ENCODE peak calls at places on chromosomes 7 and 10, in six cellular contexts. D is adrenal gland; Q is mammary epithelial cell; F is heart right ventricle; R is ascending aorta; B is CD4-positive, alpha-beta T cell. K is an unnamed sample.

GRCh38 chr10:24561453-24561852 is 162.2 kb downstream of the ARHGAP21 start:
- DNase-seq in D (no peak), Q (peak), F (no peak), R (no peak), B (no peak), K (no peak)

GRCh38 chr10:93072225-93072712 is 1.4 kb upstream of the CYP26A1 start:
- DNase-seq in D (no peak), Q (no peak), F (no peak), R (no peak), B (no peak), K (no peak)

GRCh38 chr7:51023547-51023946 is 240.9 kb upstream of the GRB10 start:
- DNase-seq in D (no peak), Q (no peak), F (no peak), R (peak), B (no peak), K (peak)

GRCh38 chr7:127635659-127636285 is 16.2 kb upstream of the SND1 start:
- DNase-seq in D (no peak), Q (no peak), F (no peak), R (no peak), B (no peak), K (no peak)

GRCh38 chr10:103765168-103765567 is 90.2 kb downstream of the SH3PXD2A start:
- DNase-seq in D (no peak), Q (peak), F (no peak), R (no peak), B (no peak), K (no peak)

GRCh38 chr10:33509231-33509871 is 174.9 kb upstream of the NRP1 start:
- DNase-seq in D (peak), Q (peak), F (peak), R (peak), B (no peak), K (no peak)

GRCh38 chr7:80185571-80185970 is 50.9 kb downstream of the GNAI1 start:
- DNase-seq in D (no peak), Q (no peak), F (no peak), R (no peak), B (no peak), K (no peak)

GRCh38 chr10:89670926-89671325 is 25.9 kb upstream of the PANK1 start:
- DNase-seq in D (no peak), Q (no peak), F (no peak), R (no peak), B (no peak), K (no peak)

GRCh38 chr10:99849525-99849924 is 67.1 kb downstream of the ABCC2 start:
- DNase-seq in D (no peak), Q (no peak), F (no peak), R (no peak), B (no peak), K (no peak)

GRCh38 chr10:4280481-4281206 is 495.6 kb upstream of the KLF6 start:
- DNase-seq in D (no peak), Q (peak), F (no peak), R (no peak), B (no peak), K (no peak)

GRCh38 chr10:107072028-107072427 is 92.5 kb downstream of the SORCS1 start:
- DNase-seq in D (no peak), Q (no peak), F (no peak), R (no peak), B (no peak), K (no peak)

GRCh38 chr10:59877191-59877671 is 29.1 kb downstream of the CCDC6 start:
- DNase-seq in D (no peak), Q (no peak), F (no peak), R (no peak), B (no peak), K (no peak)

GRCh38 chr7:79598351-79598750 is 144.9 kb upstream of the MAGI2 start:
- DNase-seq in D (no peak), Q (no peak), F (no peak), R (no peak), B (no peak), K (no peak)

GRCh38 chr7:108234281-108234680 is 104.1 kb upstream of the LAMB4 start:
- DNase-seq in D (no peak), Q (peak), F (no peak), R (no peak), B (no peak), K (no peak)

GRCh38 chr10:26725837-26726727 is 28.6 kb downstream of the PDSS1 start:
- DNase-seq in D (peak), Q (peak), F (peak), R (no peak), B (peak), K (no peak)

GRCh38 chr10:26730548-26730947 is 33.0 kb downstream of the PDSS1 start:
- DNase-seq in D (no peak), Q (no peak), F (no peak), R (no peak), B (no peak), K (no peak)

GRCh38 chr10:26727005-26727404 is 29.5 kb downstream of the PDSS1 start:
- DNase-seq in D (no peak), Q (no peak), F (no peak), R (no peak), B (no peak), K (no peak)

GRCh38 chr10:26729395-26729794 is 31.9 kb downstream of the PDSS1 start:
- DNase-seq in D (no peak), Q (no peak), F (no peak), R (no peak), B (no peak), K (no peak)

GRCh38 chr10:26728957-26729356 is 31.5 kb downstream of the PDSS1 start:
- DNase-seq in D (no peak), Q (no peak), F (no peak), R (no peak), B (no peak), K (no peak)
- TF ChIP-seq CTCF in D (no peak), Q (peak), F (no peak), R (no peak), B (no peak), K (no peak)

DNA sequence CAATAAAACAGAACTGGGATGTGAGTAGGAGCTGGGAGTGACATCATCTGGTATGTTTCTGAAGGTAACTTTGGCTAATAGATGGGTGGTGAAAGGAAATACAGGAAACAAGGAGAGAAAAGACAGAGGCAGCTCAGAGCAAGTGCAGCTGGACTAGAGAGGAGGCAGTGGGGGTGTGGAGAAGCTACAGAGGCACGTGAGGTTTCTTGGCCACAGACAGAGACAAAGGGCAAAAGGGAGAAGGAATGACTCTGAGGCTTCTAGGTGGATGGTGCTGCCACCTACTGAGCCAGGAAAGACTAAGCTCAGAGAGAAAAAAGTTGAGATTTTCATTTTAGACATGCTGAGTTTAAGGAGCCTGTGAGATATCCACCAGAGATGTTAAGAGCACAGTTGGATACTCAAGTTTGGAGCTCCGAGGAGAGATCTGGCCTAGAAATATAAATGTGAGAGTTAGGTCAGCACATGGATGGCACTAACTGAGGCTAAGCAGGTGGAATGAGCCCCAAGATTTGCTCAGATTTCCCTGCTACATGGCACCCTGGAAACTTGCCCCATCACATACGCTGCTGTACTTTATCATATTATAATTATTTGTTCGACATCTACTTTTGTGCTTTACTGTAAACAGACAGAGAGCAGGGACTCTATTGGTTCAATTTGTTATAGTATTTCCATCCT is 293.0 kb upstream of the IMMP2L start:
- DNase-seq in D (peak), Q (peak), F (peak), R (no peak), B (no peak), K (no peak)
- TF ChIP-seq CTCF in D (peak), Q (peak), F (peak), R (peak), B (no peak), K (peak)

GRCh38 chr10:54133201-54133600 is 667.8 kb downstream of the PCDH15 start:
- DNase-seq in D (no peak), Q (no peak), F (no peak), R (no peak), B (no peak), K (no peak)
- TF ChIP-seq CTCF in D (no peak), Q (peak), F (peak), R (no peak), B (no peak), K (peak)

GRCh38 chr10:125608474-125608873 is 74.5 kb downstream of the TEX36 start:
- DNase-seq in D (no peak), Q (no peak), F (no peak), R (no peak), B (no peak), K (no peak)

GRCh38 chr10:125605167-125605566 is 77.8 kb downstream of the TEX36 start:
- DNase-seq in D (no peak), Q (no peak), F (no peak), R (no peak), B (no peak), K (no peak)

GRCh38 chr10:125611216-125611615 is 71.7 kb downstream of the TEX36 start:
- DNase-seq in D (no peak), Q (no peak), F (no peak), R (no peak), B (no peak), K (no peak)

GRCh38 chr10:125606406-125606805 is 76.6 kb downstream of the TEX36 start:
- DNase-seq in D (no peak), Q (no peak), F (no peak), R (no peak), B (no peak), K (no peak)

GRCh38 chr10:125607689-125608290 is 75.2 kb downstream of the TEX36 start:
- DNase-seq in D (no peak), Q (no peak), F (no peak), R (no peak), B (no peak), K (no peak)
- TF ChIP-seq CTCF in D (no peak), Q (no peak), F (no peak), R (no peak), B (no peak), K (no peak)

DNA sequence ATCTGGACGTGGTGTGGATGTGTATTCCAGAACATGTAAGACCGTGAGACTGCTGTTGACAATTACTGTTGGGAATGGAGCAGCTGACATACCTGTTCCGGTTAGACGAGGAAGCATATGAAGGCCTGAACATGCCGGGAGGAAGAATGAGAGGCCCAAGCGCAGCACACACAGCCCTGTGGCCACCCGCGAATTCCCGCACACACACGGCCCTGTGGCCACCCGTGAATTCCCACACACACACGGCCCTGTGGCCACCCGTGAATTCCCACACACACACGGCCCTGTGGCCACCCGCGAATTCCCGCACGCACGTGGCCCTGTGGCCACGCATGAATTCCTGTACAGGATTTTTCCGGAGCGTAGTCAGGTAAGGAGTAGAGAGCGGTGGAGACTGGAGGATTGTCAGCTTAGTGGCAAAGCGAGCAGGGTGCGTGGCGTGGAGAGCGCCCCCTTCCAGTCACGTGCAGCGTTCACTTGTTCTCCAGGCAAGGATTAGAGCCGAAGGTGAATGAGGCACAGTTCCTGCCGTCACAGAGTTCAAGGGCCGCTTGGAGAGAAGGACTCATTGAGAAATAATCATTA is 9.5 kb upstream of the SUN1 start:
- DNase-seq in D (no peak), Q (no peak), F (no peak), R (no peak), B (no peak), K (no peak)
- TF ChIP-seq CTCF in D (no peak), Q (peak), F (peak), R (no peak), B (no peak), K (no peak)

K was measured in progenitor cell of endocrine pancreas.